ENCODE peak calls at places on chromosomes 3 and 15, in five cellular contexts. A, P, K, V and S are unnamed samples.

GRCh38 chr15:90557651-90558084 is 27.9 kb downstream of the CRTC3 start:
- DNase-seq in V (peak; percentile 53), P (no peak), K (no peak), A (peak; percentile 78), S (no peak)

GRCh38 chr15:83204697-83205096 is 2.9 kb downstream of the HDGFL3 start:
- DNase-seq in V (peak; percentile 28), K (peak; percentile 49), A (no peak), P (no peak), S (no peak)

GRCh38 chr3:82163907-82164520 is 402.6 kb upstream of the GBE1 start:
- DNase-seq in V (peak; percentile 7), P (no peak), A (no peak), K (no peak), S (no peak)

GRCh38 chr3:42655331-42655888 is 1.9 kb downstream of the ZBTB47 start:
- DNase-seq in K (peak; percentile 68), P (no peak), V (peak; percentile 11), A (peak; percentile 57), S (no peak)

GRCh38 chr3:195147649-195148121 is 123.3 kb downstream of the XXYLT1 start:
- DNase-seq in P (peak; percentile 12), V (peak; percentile 91), A (peak; percentile 41), K (no peak), S (no peak)

GRCh38 chr3:79109758-79110157 is 658.0 kb downstream of the ROBO1 start:
- DNase-seq in V (no peak), K (no peak), P (no peak), A (no peak), S (no peak)

GRCh38 chr3:42118762-42119361 is 27.7 kb downstream of the TRAK1 start:
- DNase-seq in A (no peak), K (peak; percentile 82), V (peak; percentile 75), P (peak; percentile 8), S (no peak)

GRCh38 chr3:178140491-178140890 is 395.7 kb upstream of the KCNMB2 start:
- DNase-seq in P (no peak), A (no peak), K (no peak), V (peak; percentile 74), S (no peak)

GRCh38 chr15:70892912-70893560 is 410 bp downstream of the LRRC49 start:
- DNase-seq in V (peak; percentile 81), A (no peak), K (no peak), P (no peak), S (no peak)

GRCh38 chr3:126711361-126711760 is 7.3 kb downstream of the CHCHD6 start:
- DNase-seq in A (no peak), V (no peak), P (no peak), K (no peak), S (no peak)

GRCh38 chr3:171453175-171453868 is 6.9 kb downstream of the TNIK start:
- DNase-seq in P (no peak), V (no peak), K (peak; percentile 72), A (no peak), S (no peak)

GRCh38 chr3:27479816-27480543 is 4.2 kb downstream of the SLC4A7 start:
- DNase-seq in P (peak; percentile 33), K (no peak), V (no peak), A (no peak), S (no peak)

GRCh38 chr15:98565566-98565965 is 82.8 kb upstream of the IGF1R start:
- DNase-seq in P (no peak), V (no peak), A (no peak), K (no peak), S (no peak)

GRCh38 chr3:130963444-130963843 is 63.2 kb downstream of the ASTE1 start:
- DNase-seq in A (no peak), V (no peak), K (no peak), P (no peak), S (no peak)

GRCh38 chr15:85154061-85154460 is 172.4 kb downstream of the PDE8A start:
- DNase-seq in A (no peak), P (no peak), K (peak; percentile 61), V (no peak), S (no peak)

GRCh38 chr15:40291088-40291574 is 8.3 kb upstream of the ANKRD63 start:
- DNase-seq in P (no peak), A (peak; percentile 38), K (peak; percentile 90), V (peak; percentile 36), S (no peak)

GRCh38 chr15:37877851-37878577 is 56.4 kb upstream of the TMCO5A start:
- DNase-seq in P (no peak), V (peak; percentile 5), A (no peak), K (no peak), S (no peak)

GRCh38 chr3:170350515-170351413 is 6.8 kb upstream of the SKIL start:
- DNase-seq in P (no peak), A (no peak), K (no peak), V (no peak), S (no peak)

GRCh38 chr3:134093906-134094305 is 64.2 kb upstream of the SLCO2A1 start:
- DNase-seq in V (no peak), K (no peak), A (no peak), P (no peak), S (no peak)

GRCh38 chr15:52624262-52624661 is 54.9 kb downstream of the ATOSA start:
- DNase-seq in K (no peak), P (no peak), V (no peak), A (no peak), S (no peak)

GRCh38 chr15:91073768-91074167 is 26.3 kb upstream of the SV2B start:
- DNase-seq in P (no peak), A (no peak), K (no peak), V (no peak), S (no peak)

GRCh38 chr3:13133471-13133981 is 60.3 kb upstream of the IQSEC1 start:
- DNase-seq in P (no peak), A (no peak), K (no peak), V (no peak), S (no peak)

GRCh38 chr3:65342084-65342683 is 654.4 kb upstream of the ADAMTS9 start:
- DNase-seq in A (peak; percentile 19), P (no peak), V (peak; percentile 60), K (peak; percentile 43), S (no peak)

GRCh38 chr15:28086175-28086703 is 12.9 kb downstream of the OCA2 start:
- DNase-seq in K (peak; percentile 82), A (no peak), V (peak; percentile 59), P (peak; percentile 52), S (peak; percentile 38)

GRCh38 chr3:95312650-95313049 is 1249.8 kb downstream of the NSUN3 start:
- DNase-seq in V (no peak), K (no peak), A (no peak), P (no peak), S (no peak)

GRCh38 chr15:69394556-69395282 is 19.4 kb upstream of the KIF23 start:
- DNase-seq in P (peak; percentile 66), V (peak; percentile 71), A (peak; percentile 84), K (peak; percentile 95), S (peak; percentile 66)

GRCh38 chr15:98955331-98955730 is 52.3 kb downstream of the PGPEP1L start:
- DNase-seq in A (peak; percentile 45), K (no peak), P (no peak), V (no peak), S (no peak)

GRCh38 chr15:81473177-81473576 is 99.2 kb upstream of the TMC3 start:
- DNase-seq in A (no peak), K (no peak), P (no peak), V (no peak), S (no peak)

GRCh38 chr3:73041537-73041936 is 19.9 kb upstream of the EBLN2 start:
- DNase-seq in A (no peak), K (no peak), P (no peak), V (no peak), S (no peak)

GRCh38 chr3:45034612-45035252 is 8.6 kb downstream of the CLEC3B start:
- DNase-seq in V (no peak), K (no peak), P (no peak), A (peak; percentile 77), S (no peak)

GRCh38 chr15:86615816-86616215 is 536.1 kb downstream of the AGBL1 start:
- DNase-seq in P (no peak), K (no peak), A (no peak), V (no peak), S (no peak)

GRCh38 chr3:62882676-62883228 is 7.5 kb upstream of the CADPS start:
- DNase-seq in P (no peak), V (no peak), K (no peak), A (no peak), S (no peak)

GRCh38 chr3:114428173-114428606 is 134.4 kb downstream of the TIGIT start:
- DNase-seq in V (no peak), K (no peak), A (no peak), P (no peak), S (no peak)

GRCh38 chr15:25346371-25346770 is 92.5 kb downstream of the UBE3A start:
- DNase-seq in K (no peak), P (no peak), V (no peak), A (no peak), S (no peak)

GRCh38 chr3:118987466-118987865 is 47.2 kb downstream of the IGSF11 start:
- DNase-seq in A (no peak), K (no peak), V (no peak), P (no peak), S (no peak)

GRCh38 chr3:151216641-151217040 is 13.6 kb upstream of the GPR171 start:
- DNase-seq in K (no peak), V (no peak), A (no peak), P (no peak), S (no peak)

GRCh38 chr15:62046064-62046779 is 14.0 kb downstream of the VPS13C start:
- DNase-seq in P (no peak), V (no peak), K (no peak), A (no peak), S (no peak)

GRCh38 chr15:90132437-90132836 is 30.2 kb upstream of the IDH2 start:
- DNase-seq in A (no peak), P (no peak), V (no peak), K (no peak), S (no peak)

GRCh38 chr3:158098834-158099424 is 7.3 kb downstream of the SHOX2 start:
- DNase-seq in V (no peak), K (peak; percentile 34), P (no peak), A (no peak), S (no peak)
- H3K27me3 ChIP-seq in V (peaks cover 92% of the 10 kb centered on the region), K (peaks cover 96% of the 10 kb centered on the region), P (peaks cover 85% of the 10 kb centered on the region), A (peaks cover 53% of the 10 kb centered on the region), S (peaks cover 92% of the 10 kb centered on the region)

GRCh38 chr3:52405066-52405465 is 39.8 kb downstream of the SEMA3G start:
- DNase-seq in P (no peak), K (no peak), A (no peak), V (no peak), S (no peak)
- H3K36me3 ChIP-seq in P (peaks cover 67% of the 10 kb centered on the region), K (peaks cover 53% of the 10 kb centered on the region), A (peaks cover 12% of the 10 kb centered on the region), V (peaks cover 6% of the 10 kb centered on the region), S (peaks cover 78% of the 10 kb centered on the region)

GRCh38 chr3:39063143-39063542 is 11.3 kb downstream of the WDR48 start:
- DNase-seq in V (no peak), A (no peak), P (no peak), K (no peak), S (no peak)

GRCh38 chr3:39065197-39065596 is 13.4 kb downstream of the WDR48 start:
- DNase-seq in A (no peak), V (peak; percentile 29), P (no peak), K (peak; percentile 62), S (no peak)

GRCh38 chr3:39067286-39067685 is 15.5 kb downstream of the WDR48 start:
- DNase-seq in V (no peak), K (no peak), A (no peak), P (no peak), S (no peak)

GRCh38 chr3:39062180-39062579 is 10.4 kb downstream of the WDR48 start:
- DNase-seq in P (no peak), K (no peak), V (no peak), A (no peak), S (no peak)

GRCh38 chr3:39064646-39065045 is 12.8 kb downstream of the WDR48 start:
- DNase-seq in A (no peak), P (no peak), K (no peak), V (no peak), S (no peak)
- H3K27me3 ChIP-seq in A (no peaks in the 10 kb centered on the region), P (no peaks in the 10 kb centered on the region), K (no peaks in the 10 kb centered on the region), V (no peaks in the 10 kb centered on the region), S (no peaks in the 10 kb centered on the region)

GRCh38 chr3:47772788-47773187 is 8.9 kb downstream of the SMARCC1 start:
- DNase-seq in A (no peak), V (no peak), P (no peak), K (no peak), S (no peak)
- H3K36me3 ChIP-seq in A (no peaks in the 10 kb centered on the region), V (peaks cover 5% of the 10 kb centered on the region), P (no peaks in the 10 kb centered on the region), K (peaks cover 8% of the 10 kb centered on the region), S (peaks cover 19% of the 10 kb centered on the region)